ENCODE peak calls at places on chromosome X, in eight cellular contexts. Z is transverse colon, U is psoas muscle, T is cardiac muscle cell, Q is brain microvascular endothelial cell, D is neural progenitor cell, L is adrenal gland, A is thoracic aorta. W is an unnamed sample.

GRCh38 chrX:149074429-149074828 is 430.7 kb downstream of the IDS start:
- DNase-seq in Z (no peak), U (peak), T (peak), Q (peak), D (no peak), L (no peak), A (no peak), W (no peak)

GRCh38 chrX:153537080-153537479 is 19.6 kb downstream of the ATP2B3 start:
- DNase-seq in Z (no peak), U (no peak), T (no peak), Q (no peak), D (no peak), L (no peak), A (no peak), W (no peak)

GRCh38 chrX:57595381-57595811 is 3.6 kb downstream of the ZXDB start:
- DNase-seq in Z (no peak), U (no peak), T (no peak), Q (peak), D (no peak), L (no peak), A (no peak), W (no peak)

GRCh38 chrX:105282077-105282476 is 61.6 kb upstream of the TEX13A start:
- DNase-seq in Z (no peak), U (no peak), T (no peak), Q (no peak), D (no peak), L (no peak), A (no peak), W (no peak)

GRCh38 chrX:86028681-86029080 is 18.7 kb downstream of the CHM start:
- DNase-seq in Z (no peak), U (no peak), T (no peak), Q (no peak), D (no peak), L (no peak), A (no peak), W (no peak)

GRCh38 chrX:13257223-13258051 is 62.4 kb downstream of the ATXN3L start:
- DNase-seq in Z (no peak), U (no peak), T (no peak), Q (no peak), D (no peak), L (no peak), A (no peak), W (no peak)

GRCh38 chrX:47568656-47569295 is 7.8 kb downstream of the ARAF start:
- DNase-seq in Z (no peak), U (no peak), T (peak), Q (no peak), D (peak), L (no peak), A (no peak), W (no peak)

GRCh38 chrX:681989-682388 is 51.4 kb downstream of the SHOX start:
- DNase-seq in Z (no peak), U (no peak), T (no peak), Q (no peak), D (no peak), L (no peak), A (no peak), W (no peak)

GRCh38 chrX:69182818-69183375 is 17.6 kb upstream of the PJA1 start:
- DNase-seq in Z (no peak), U (no peak), T (no peak), Q (no peak), D (no peak), L (no peak), A (no peak), W (no peak)

GRCh38 chrX:115957862-115958490 is 212.6 kb upstream of the AGTR2 start:
- DNase-seq in Z (no peak), U (no peak), T (peak), Q (no peak), D (peak), L (no peak), A (no peak), W (no peak)

GRCh38 chrX:115948018-115948923 is 222.3 kb upstream of the AGTR2 start:
- DNase-seq in Z (peak), U (no peak), T (no peak), Q (no peak), D (peak), L (no peak), A (no peak), W (peak)

GRCh38 chrX:115949900-115950822 is 220.4 kb upstream of the AGTR2 start:
- DNase-seq in Z (peak), U (no peak), T (no peak), Q (no peak), D (peak), L (peak), A (no peak), W (peak)

DNA sequence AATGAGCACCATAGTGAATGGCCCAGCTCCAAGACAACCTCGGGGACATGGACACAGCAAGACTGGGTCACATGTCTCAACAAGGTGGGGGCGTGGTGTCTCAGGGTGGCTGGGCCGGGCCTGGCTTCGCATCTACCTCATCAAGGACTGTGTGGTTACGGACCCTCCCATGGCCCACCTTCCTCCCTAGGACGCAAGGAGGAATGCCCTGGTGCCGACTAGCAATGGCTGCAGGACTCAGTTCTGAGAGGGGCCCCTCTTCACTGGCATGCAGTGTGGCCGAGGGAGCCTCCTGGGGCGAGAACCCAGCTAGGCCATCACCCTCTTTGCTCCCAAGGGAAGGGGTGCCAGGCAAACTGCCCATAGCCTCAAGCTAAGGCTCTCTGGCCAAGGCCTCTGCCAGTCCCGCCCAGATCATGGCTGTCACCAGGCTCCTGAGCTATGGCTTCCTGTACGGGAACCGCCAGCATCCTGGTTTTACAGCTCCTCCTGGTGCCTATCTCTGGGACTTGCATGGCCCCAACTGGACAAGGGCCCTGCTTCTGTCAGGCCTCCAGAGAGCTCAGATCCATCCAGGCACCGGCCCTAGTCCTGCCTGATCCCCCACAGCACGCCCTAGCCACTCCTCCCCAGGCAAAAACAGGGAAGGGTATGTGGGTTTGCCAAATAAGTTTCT is 218.0 kb upstream of the AGTR2 start:
- DNase-seq in Z (no peak), U (no peak), T (no peak), Q (no peak), D (peak), L (no peak), A (no peak), W (peak)
- TF ChIP-seq CTCF in Z (no peak), U (peak), T (no peak), Q (no peak), D (no peak), L (no peak), A (no peak), W (peak)

GRCh38 chrX:53244610-53245009 is 19.6 kb upstream of the KDM5C start:
- DNase-seq in Z (no peak), U (no peak), T (no peak), Q (no peak), D (no peak), L (no peak), A (no peak), W (no peak)
- TF ChIP-seq CTCF in Z (no peak), U (peak), T (peak), Q (peak), D (peak), L (peak), A (no peak), W (peak)

GRCh38 chrX:38664285-38664684 is 102.9 kb downstream of the TSPAN7 start:
- DNase-seq in Z (no peak), U (no peak), T (peak), Q (peak), D (peak), L (peak), A (no peak), W (no peak)
- TF ChIP-seq CTCF in Z (no peak), U (peak), T (peak), Q (peak), D (peak), L (peak), A (peak), W (peak)

DNA sequence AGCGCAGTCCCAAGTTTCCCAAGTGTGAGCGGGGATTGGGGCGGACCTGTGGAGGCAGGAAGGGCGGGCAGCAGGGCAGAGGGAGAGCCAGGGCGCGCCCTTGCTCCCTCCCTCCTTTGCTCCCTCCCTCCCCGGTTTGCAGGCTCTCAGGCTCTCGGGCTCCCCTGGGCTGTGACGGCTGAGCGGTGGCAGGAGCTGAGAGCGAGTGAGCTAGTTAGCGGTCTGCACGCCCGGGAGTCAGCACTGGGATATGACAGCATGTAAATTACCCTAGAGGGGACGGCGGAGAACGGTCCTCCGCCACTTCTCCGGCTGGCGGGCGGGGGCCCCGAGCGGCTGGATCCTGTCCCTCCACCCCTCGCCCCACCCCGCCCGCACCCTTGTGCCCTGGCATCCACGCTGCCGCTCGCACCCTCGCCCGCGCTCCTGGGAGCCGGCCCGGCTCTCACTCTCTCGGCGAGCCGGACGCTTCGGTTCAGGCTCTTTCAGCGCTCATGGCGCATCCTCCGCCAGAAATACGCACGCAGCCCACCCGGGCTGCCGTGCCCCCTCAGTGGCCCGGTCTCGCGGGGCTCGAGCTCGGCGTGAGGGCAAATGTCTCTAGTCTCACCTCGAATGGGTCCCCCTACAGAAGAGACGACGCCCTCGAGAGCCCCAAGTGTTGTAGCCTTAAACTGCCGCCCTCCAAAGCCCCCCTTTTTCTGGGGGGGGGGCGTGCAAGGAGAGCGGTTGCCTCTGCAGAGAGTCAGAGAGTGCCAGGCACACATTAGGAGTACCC is at the start of gene TSC22D3:
- DNase-seq in Z (peak), U (peak), T (peak), Q (peak), D (peak), L (peak), A (peak), W (peak)
- TF ChIP-seq CTCF in Z (no peak), U (peak), T (no peak), Q (peak), D (no peak), L (peak), A (no peak), W (peak)

DNA sequence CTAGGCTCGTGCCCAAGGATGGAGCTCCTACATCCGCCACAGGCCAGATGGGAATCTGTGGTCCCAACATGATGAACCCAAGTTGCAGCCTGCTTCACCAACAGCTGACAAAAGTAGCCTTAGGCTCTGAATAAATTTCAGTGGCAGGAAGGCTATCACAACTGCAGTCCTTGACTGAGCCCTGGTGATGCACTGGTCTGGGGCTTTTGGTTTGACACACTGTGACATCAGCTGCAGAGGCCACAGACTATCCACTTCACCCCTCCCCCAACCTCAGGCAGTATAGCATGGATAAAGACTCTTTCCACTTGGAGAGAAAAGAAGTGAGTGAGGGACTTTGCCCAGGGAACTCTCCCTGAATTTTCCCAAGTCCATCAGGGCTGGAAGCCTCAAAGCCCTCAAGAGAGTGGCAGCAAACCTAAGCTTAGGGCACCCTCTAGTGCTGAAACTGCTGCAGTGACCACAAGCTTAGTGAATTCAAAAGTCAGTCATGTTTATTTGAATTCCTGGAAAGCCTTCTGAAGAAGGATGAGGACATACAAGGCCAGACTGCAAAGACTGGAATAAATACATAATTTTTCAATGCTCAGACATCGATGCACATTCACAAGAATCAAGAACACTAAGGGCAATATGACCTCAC is 135.0 kb upstream of the TENT5D start:
- DNase-seq in Z (peak), U (no peak), T (peak), Q (no peak), D (peak), L (no peak), A (no peak), W (peak)
- TF ChIP-seq CTCF in Z (no peak), U (peak), T (peak), Q (peak), D (peak), L (peak), A (no peak), W (peak)

GRCh38 chrX:71909956-71910355 is 689 bp upstream of the NHSL2 start:
- DNase-seq in Z (no peak), U (peak), T (peak), Q (no peak), D (peak), L (no peak), A (no peak), W (no peak)
- TF ChIP-seq CTCF in Z (no peak), U (no peak), T (peak), Q (peak), D (peak), L (no peak), A (no peak), W (no peak)

DNA sequence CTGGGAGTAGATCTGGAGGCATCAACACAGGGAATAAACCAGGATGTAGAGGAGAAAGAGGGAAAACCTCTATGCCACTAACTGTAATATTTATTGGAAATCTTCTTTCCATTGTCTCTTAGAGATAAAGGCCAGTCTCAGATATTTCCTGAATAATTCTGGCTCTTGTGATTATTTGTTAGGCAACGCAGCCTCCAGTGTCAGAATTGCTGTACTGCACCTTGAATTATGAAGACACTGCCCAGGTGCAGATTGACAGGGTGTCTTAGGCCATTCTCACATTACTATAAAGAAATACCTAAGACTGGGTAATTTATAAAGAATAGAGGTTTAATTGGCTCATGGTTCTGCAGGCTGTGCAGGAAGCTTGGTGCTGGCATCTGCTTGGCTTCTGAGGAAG is 100.7 kb upstream of the ZDHHC15 start:
- DNase-seq in Z (no peak), U (no peak), T (peak), Q (no peak), D (peak), L (no peak), A (no peak), W (no peak)
- TF ChIP-seq CTCF in Z (no peak), U (no peak), T (no peak), Q (peak), D (peak), L (no peak), A (peak), W (peak)

W was measured in GM13977.